ENCODE peak calls at places on chromosomes 3 and 15, in nine cellular contexts. V is OCI-LY7, M is GM23248, D is SW 1271, P is MCF 10A, K is GDM1, Z is lower leg skin, C is GM19239, N is right lobe of liver. F is an unnamed sample.

GRCh38 chr15:49696441-49696840 is 75.6 kb downstream of the DTWD1 start:
- DNase-seq in Z (no peak), M (peak), P (peak), D (no peak), N (no peak), C (no peak), K (no peak), V (no peak), F (no peak)

GRCh38 chr3:172194702-172195392 is 155.5 kb downstream of the FNDC3B start:
- DNase-seq in D (peak), K (no peak), P (no peak), V (no peak), N (no peak), Z (no peak), M (peak), C (no peak), F (peak)

GRCh38 chr3:32467333-32468070 is 35.1 kb downstream of the CMTM6 start:
- DNase-seq in P (peak), Z (peak), N (peak), M (peak), C (peak), K (peak), V (peak), D (peak), F (no peak)

GRCh38 chr15:57215371-57215770 is 160.9 kb upstream of the CGNL1 start:
- DNase-seq in C (no peak), P (no peak), D (no peak), M (peak), V (no peak), Z (no peak), N (no peak), K (no peak), F (no peak)

GRCh38 chr15:74252291-74253080 is 16.4 kb downstream of the CCDC33 start:
- DNase-seq in V (no peak), N (no peak), P (no peak), D (no peak), K (no peak), M (peak), Z (no peak), C (no peak), F (no peak)

GRCh38 chr15:44246521-44247268 is 41.8 kb upstream of the GOLM2 start:
- DNase-seq in Z (no peak), C (no peak), P (no peak), D (no peak), N (no peak), K (no peak), M (no peak), V (no peak), F (no peak)

GRCh38 chr15:29570931-29571727 is 251.1 kb downstream of the TJP1 start:
- DNase-seq in P (no peak), V (no peak), D (no peak), M (peak), N (peak), K (no peak), Z (no peak), C (no peak), F (peak)

GRCh38 chr3:44146073-44146472 is 95.6 kb upstream of the TOPAZ1 start:
- DNase-seq in P (no peak), C (no peak), Z (no peak), D (no peak), V (no peak), M (no peak), K (no peak), N (no peak), F (no peak)

GRCh38 chr3:77055841-77056341 is 16.0 kb downstream of the ROBO2 start:
- DNase-seq in P (no peak), C (no peak), Z (no peak), D (no peak), M (no peak), V (no peak), N (no peak), K (no peak), F (no peak)